ENCODE peak calls at places on chromosomes 1 and 21, in eight cellular contexts. S is AG09319; T is iPS DF 19.7; L is ecto neural progenitor cell; A is mammary epithelial cell; V is HFFc6; Z is CD4-positive, alpha-beta memory T cell; E is cardiac septum. F is an unnamed sample.

GRCh38 chr1:182955596-182956588 is 2.9 kb upstream of the SHCBP1L start:
- DNase-seq in E (no peak), A (peak), L (no peak), S (peak), T (no peak), V (peak), Z (no peak), F (no peak)

GRCh38 chr1:205043866-205044265 is 854 bp downstream of the CNTN2 start:
- DNase-seq in S (no peak), E (no peak), A (no peak), T (no peak), Z (no peak), V (no peak), L (no peak), F (no peak)

GRCh38 chr1:27879374-27880082 is 7.2 kb downstream of the THEMIS2 start:
- DNase-seq in T (no peak), S (no peak), E (no peak), Z (no peak), V (no peak), L (no peak), A (no peak), F (no peak)

GRCh38 chr1:188433428-188433827 is 1604.7 kb downstream of the PLA2G4A start:
- DNase-seq in L (no peak), S (no peak), T (no peak), E (no peak), V (peak), Z (no peak), A (peak), F (no peak)

GRCh38 chr1:5651027-5651410 is 341.2 kb downstream of the NPHP4 start:
- DNase-seq in A (no peak), S (no peak), T (no peak), E (no peak), V (no peak), Z (no peak), L (peak), F (peak)

GRCh38 chr1:221071761-221072160 is 192.5 kb downstream of the HLX start:
- DNase-seq in Z (no peak), T (no peak), L (no peak), E (no peak), S (no peak), A (no peak), V (no peak), F (no peak)

GRCh38 chr1:91515994-91516393 is 15.3 kb downstream of the CDC7 start:
- DNase-seq in S (no peak), V (no peak), T (no peak), A (no peak), L (no peak), Z (no peak), E (no peak), F (no peak)

GRCh38 chr1:183586897-183587296 is 3.4 kb downstream of the NCF2 start:
- DNase-seq in S (no peak), E (no peak), Z (no peak), T (no peak), L (no peak), A (no peak), V (no peak), F (no peak)

GRCh38 chr21:26593800-26594199 is 20.7 kb upstream of the CYYR1 start:
- DNase-seq in T (no peak), A (peak), E (no peak), Z (no peak), S (no peak), V (no peak), L (no peak), F (no peak)

GRCh38 chr1:50735443-50735842 is 224.6 kb downstream of the FAF1 start:
- DNase-seq in Z (no peak), A (no peak), E (no peak), L (no peak), S (no peak), V (peak), T (no peak), F (no peak)

GRCh38 chr1:76640092-76640491 is 227.2 kb upstream of the ST6GALNAC5 start:
- DNase-seq in S (no peak), L (no peak), A (peak), T (no peak), E (no peak), Z (no peak), V (no peak), F (no peak)

GRCh38 chr1:118429856-118430255 is 244.8 kb upstream of the SPAG17 start:
- DNase-seq in S (no peak), A (no peak), V (no peak), T (no peak), Z (no peak), L (no peak), E (no peak), F (no peak)

GRCh38 chr21:20045197-20045596 is 953.0 kb upstream of the NCAM2 start:
- DNase-seq in T (no peak), L (no peak), E (no peak), V (no peak), S (no peak), A (no peak), Z (no peak), F (no peak)

GRCh38 chr1:19373206-19374126 is 61.3 kb downstream of the SLC66A1 start:
- DNase-seq in Z (no peak), V (no peak), T (no peak), A (no peak), S (peak), L (no peak), E (no peak), F (no peak)

GRCh38 chr1:8456306-8456912 is 138.5 kb downstream of the SLC45A1 start:
- DNase-seq in T (no peak), A (peak), V (peak), S (no peak), E (no peak), Z (no peak), L (no peak), F (no peak)

GRCh38 chr1:28031173-28031572 is 57.2 kb downstream of the EYA3 start:
- DNase-seq in S (no peak), A (no peak), T (no peak), L (no peak), V (peak), Z (no peak), E (no peak), F (no peak)

GRCh38 chr1:174028495-174028894 is 6.3 kb upstream of the RC3H1 start:
- DNase-seq in Z (no peak), S (no peak), A (no peak), T (no peak), L (no peak), V (no peak), E (no peak), F (no peak)

GRCh38 chr1:216502528-216503162 is 79.4 kb upstream of the USH2A start:
- DNase-seq in V (no peak), Z (no peak), E (no peak), T (peak), L (no peak), A (no peak), S (no peak), F (no peak)

GRCh38 chr1:234154320-234155251 is 218.7 kb upstream of the COA6 start:
- DNase-seq in V (peak), S (peak), Z (peak), E (no peak), L (no peak), T (peak), A (peak), F (no peak)

GRCh38 chr1:74197255-74197654 is 721 bp downstream of the LRRIQ3 start:
- DNase-seq in S (no peak), T (no peak), E (no peak), Z (no peak), V (no peak), A (no peak), L (no peak), F (no peak)

GRCh38 chr1:198833706-198834497 is 195.1 kb downstream of the PTPRC start:
- DNase-seq in V (no peak), E (no peak), T (no peak), A (no peak), L (no peak), Z (no peak), S (no peak), F (no peak)

GRCh38 chr1:42639116-42639515 is 19.1 kb upstream of the PPIH start:
- DNase-seq in V (peak), T (no peak), L (no peak), Z (no peak), A (no peak), E (no peak), S (no peak), F (no peak)

GRCh38 chr1:59107516-59107915 is 189.4 kb upstream of the FGGY start:
- DNase-seq in Z (no peak), A (peak), V (no peak), S (no peak), E (peak), T (no peak), L (no peak), F (no peak)

GRCh38 chr1:11881749-11882441 is 23.1 kb upstream of the NPPB start:
- DNase-seq in L (no peak), Z (no peak), S (no peak), A (no peak), E (no peak), T (no peak), V (no peak), F (no peak)

GRCh38 chr21:25790122-25790951 is 55.6 kb downstream of the GABPA start:
- DNase-seq in L (no peak), A (peak), T (peak), V (peak), E (no peak), S (peak), Z (peak), F (no peak)

GRCh38 chr1:198246331-198246730 is 89.5 kb downstream of the NEK7 start:
- DNase-seq in E (no peak), L (no peak), A (no peak), S (no peak), Z (no peak), V (no peak), T (no peak), F (no peak)

GRCh38 chr1:94481473-94481933 is 60.1 kb downstream of the F3 start:
- DNase-seq in S (peak), E (no peak), T (peak), L (peak), A (peak), Z (peak), V (peak), F (no peak)

GRCh38 chr1:236536540-236536939 is 12.8 kb downstream of the LGALS8 start:
- DNase-seq in A (no peak), S (no peak), E (no peak), T (no peak), V (no peak), Z (no peak), L (no peak), F (no peak)

GRCh38 chr1:45679123-45679522 is 7.2 kb downstream of the GPBP1L1 start:
- DNase-seq in L (no peak), T (no peak), E (no peak), Z (no peak), A (no peak), S (no peak), V (no peak), F (no peak)

GRCh38 chr1:213464786-213465460 is 413.9 kb downstream of the RPS6KC1 start:
- DNase-seq in A (peak), Z (no peak), T (no peak), L (no peak), V (no peak), E (no peak), S (no peak), F (no peak)

GRCh38 chr1:112524251-112524650 is 15.5 kb downstream of the WNT2B start:
- DNase-seq in L (no peak), S (no peak), A (no peak), V (peak), Z (no peak), T (no peak), E (no peak), F (no peak)

GRCh38 chr1:208781391-208782035 is 537.3 kb upstream of the PLXNA2 start:
- DNase-seq in Z (no peak), A (no peak), E (no peak), T (peak), V (no peak), S (no peak), L (no peak), F (no peak)

F was measured in osteocyte.